ENCODE peak calls at places on chromosome 14, in six cellular contexts. M, X, Z, Y, I and U are unnamed samples.

GRCh38 chr14:64465856-64466554 is 706 bp downstream of the AKAP5 start:
- DNase-seq in M (peak), X (no peak), Z (peak), Y (no peak), I (no peak), U (peak)

GRCh38 chr14:104600805-104601204 is 3.8 kb downstream of the TMEM179 start:
- DNase-seq in M (no peak), X (no peak), Z (no peak), Y (no peak), I (no peak), U (no peak)

GRCh38 chr14:80522936-80523335 is 311.6 kb upstream of the DIO2 start:
- DNase-seq in M (no peak), X (no peak), Z (peak), Y (no peak), I (no peak), U (no peak)

GRCh38 chr14:75811862-75812505 is 150.9 kb downstream of the TTLL5 start:
- DNase-seq in M (peak), X (no peak), Z (no peak), Y (no peak), I (no peak), U (no peak)

GRCh38 chr14:59582161-59582560 is 5.5 kb upstream of the CCDC175 start:
- DNase-seq in M (no peak), X (no peak), Z (no peak), Y (no peak), I (no peak), U (no peak)

GRCh38 chr14:36227802-36228201 is 51.3 kb upstream of the PTCSC3 start:
- DNase-seq in M (no peak), X (no peak), Z (peak), Y (no peak), I (no peak), U (no peak)

GRCh38 chr14:84420236-84420635 is 1109.7 kb upstream of the FLRT2 start:
- DNase-seq in M (no peak), X (no peak), Z (peak), Y (no peak), I (no peak), U (no peak)

GRCh38 chr14:72792051-72792788 is 101.7 kb downstream of the DPF3 start:
- DNase-seq in M (no peak), X (no peak), Z (no peak), Y (no peak), I (no peak), U (no peak)

GRCh38 chr14:35687335-35687939 is 121.7 kb downstream of the RALGAPA1 start:
- DNase-seq in M (peak), X (no peak), Z (peak), Y (no peak), I (no peak), U (no peak)

GRCh38 chr14:100749967-100750597 is 23.4 kb downstream of the DLK1 start:
- DNase-seq in M (no peak), X (no peak), Z (no peak), Y (peak), I (no peak), U (no peak)

GRCh38 chr14:34247605-34248004 is 214.4 kb downstream of the SPTSSA start:
- DNase-seq in M (no peak), X (no peak), Z (no peak), Y (no peak), I (no peak), U (no peak)

GRCh38 chr14:67738740-67739504 is 37.2 kb downstream of the RDH12 start:
- DNase-seq in M (no peak), X (peak), Z (no peak), Y (peak), I (no peak), U (peak)

GRCh38 chr14:71478542-71478941 is 453.7 kb upstream of the RGS6 start:
- DNase-seq in M (no peak), X (no peak), Z (no peak), Y (no peak), I (no peak), U (no peak)

GRCh38 chr14:37573355-37573754 is 21.7 kb downstream of the FOXA1 start:
- DNase-seq in M (no peak), X (no peak), Z (no peak), Y (no peak), I (no peak), U (no peak)

GRCh38 chr14:100641274-100641860 is 54.1 kb upstream of the BEGAIN start:
- DNase-seq in M (no peak), X (no peak), Z (no peak), Y (no peak), I (no peak), U (no peak)

GRCh38 chr14:90523544-90523943 is 126.7 kb downstream of the CALM1 start:
- DNase-seq in M (no peak), X (no peak), Z (no peak), Y (no peak), I (no peak), U (no peak)

GRCh38 chr14:67599698-67600561 is at the start of gene PIGH:
- DNase-seq in M (peak), X (no peak), Z (peak), Y (peak), I (peak), U (no peak)

GRCh38 chr14:95265106-95266094 is 54.3 kb downstream of the CLMN start:
- DNase-seq in M (no peak), X (peak), Z (peak), Y (no peak), I (no peak), U (no peak)

GRCh38 chr14:67373347-67373746 is 13.2 kb downstream of the EIF2S1 start:
- DNase-seq in M (no peak), X (no peak), Z (peak), Y (no peak), I (no peak), U (no peak)

GRCh38 chr14:99596071-99596627 is 7.9 kb downstream of the CCDC85C start:
- DNase-seq in M (no peak), X (no peak), Z (peak), Y (peak), I (no peak), U (no peak)

GRCh38 chr14:47710581-47710980 is 35.2 kb upstream of the MDGA2 start:
- DNase-seq in M (no peak), X (no peak), Z (no peak), Y (no peak), I (no peak), U (no peak)

GRCh38 chr14:94542111-94542810 is 19.0 kb upstream of the SERPINA4 start:
- DNase-seq in M (no peak), X (peak), Z (peak), Y (no peak), I (no peak), U (no peak)

GRCh38 chr14:36238666-36239363 is 62.3 kb upstream of the PTCSC3 start:
- DNase-seq in M (no peak), X (no peak), Z (no peak), Y (no peak), I (no peak), U (no peak)

GRCh38 chr14:31414190-31414833 is 6.0 kb downstream of the HEATR5A start:
- DNase-seq in M (no peak), X (no peak), Z (peak), Y (no peak), I (no peak), U (no peak)

GRCh38 chr14:81315344-81315743 is 84.8 kb downstream of the STON2 start:
- DNase-seq in M (peak), X (no peak), Z (no peak), Y (no peak), I (no peak), U (no peak)

GRCh38 chr14:30974628-30975027 is 50.8 kb upstream of the AP4S1 start:
- DNase-seq in M (no peak), X (no peak), Z (peak), Y (no peak), I (no peak), U (no peak)

GRCh38 chr14:24232645-24233537 is at the start of gene GMPR2:
- DNase-seq in M (peak), X (no peak), Z (no peak), Y (no peak), I (no peak), U (no peak)

GRCh38 chr14:79511146-79511545 is 700.2 kb downstream of the DIO2 start:
- DNase-seq in M (no peak), X (no peak), Z (no peak), Y (no peak), I (no peak), U (no peak)

GRCh38 chr14:29536886-29537511 is 390.6 kb downstream of the PRKD1 start:
- DNase-seq in M (no peak), X (no peak), Z (peak), Y (no peak), I (no peak), U (no peak)

DNA sequence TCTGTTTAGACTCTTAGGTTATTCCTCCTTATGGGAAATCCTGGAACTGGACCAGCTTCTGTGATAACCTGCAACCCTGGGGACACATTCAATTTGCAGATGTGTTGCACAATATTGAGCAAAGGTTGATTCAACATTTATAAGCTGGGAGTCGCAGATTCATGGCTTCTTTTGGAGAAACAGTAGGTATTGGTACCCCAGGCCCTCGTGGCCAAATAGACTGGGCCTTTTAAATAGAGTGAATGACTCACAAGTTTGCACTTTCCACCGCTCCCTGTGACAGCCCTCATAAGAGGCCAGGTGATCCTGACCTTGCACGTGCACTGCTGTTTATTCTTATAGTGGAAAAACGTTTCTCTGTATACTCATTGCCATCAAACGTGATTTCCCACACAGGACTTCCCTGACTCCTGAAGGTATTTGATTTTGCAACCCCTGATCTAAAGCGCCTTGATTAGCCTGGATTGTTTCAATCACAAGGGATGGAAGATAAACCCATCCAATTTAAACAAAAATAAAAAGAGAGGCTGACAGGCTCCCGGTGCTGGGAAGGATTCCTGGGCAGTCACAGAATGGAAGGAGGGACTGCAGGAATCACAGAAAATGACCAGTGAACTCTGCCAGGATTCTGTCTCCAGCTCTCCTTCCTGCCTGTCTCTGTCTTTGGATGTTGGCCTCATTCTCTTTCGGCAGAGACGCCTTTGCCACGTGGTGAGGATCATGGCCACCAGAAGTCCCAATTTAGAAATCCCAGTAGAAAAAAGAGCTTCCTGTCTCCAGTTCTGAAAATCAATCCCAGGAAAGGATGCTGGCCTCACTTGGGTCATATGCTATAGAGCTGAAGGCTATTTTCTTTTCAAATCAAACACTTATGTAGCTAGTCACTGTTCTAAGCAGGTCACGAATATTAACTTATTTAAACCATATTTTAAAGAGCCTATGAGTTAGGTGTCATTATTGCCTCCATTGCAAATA is 97.8 kb downstream of the VCPKMT start:
- DNase-seq in M (no peak), X (no peak), Z (peak), Y (peak), I (no peak), U (no peak)
- TF ChIP-seq POLR2AphosphoS5 in M (no peak), X (no peak), Z (no peak), Y (peak), I (no peak), U (no peak)

GRCh38 chr14:50362791-50363733 is 33.6 kb downstream of the CDKL1 start:
- DNase-seq in M (no peak), X (no peak), Z (no peak), Y (no peak), I (no peak), U (no peak)
- TF ChIP-seq POLR2AphosphoS5 in M (no peak), X (no peak), Z (no peak), Y (no peak), I (no peak), U (no peak)

DNA sequence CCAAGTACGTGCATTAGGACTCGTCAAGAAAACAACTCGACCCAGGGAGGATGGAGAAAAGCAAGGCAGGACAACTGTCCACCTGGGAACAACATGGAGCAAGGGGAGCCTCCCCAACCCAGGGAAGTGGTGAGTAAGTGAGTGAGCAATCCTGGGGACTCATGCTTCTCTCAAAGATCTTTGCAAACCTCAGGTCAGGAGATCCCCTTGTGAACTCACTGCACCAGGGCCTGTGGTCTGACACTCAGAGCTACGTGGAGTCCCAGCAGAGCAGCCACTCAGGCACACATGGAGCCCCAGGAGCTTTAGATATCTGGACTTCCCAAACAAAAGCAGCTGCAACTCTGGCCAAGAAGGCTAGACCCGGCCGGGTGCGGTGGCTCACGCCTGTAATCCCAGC is 12.2 kb upstream of the OR5AU1 start:
- DNase-seq in M (no peak), X (no peak), Z (no peak), Y (no peak), I (no peak), U (no peak)
- TF ChIP-seq POLR2AphosphoS5 in M (no peak), X (no peak), Z (no peak), Y (no peak), I (no peak), U (no peak)

DNA sequence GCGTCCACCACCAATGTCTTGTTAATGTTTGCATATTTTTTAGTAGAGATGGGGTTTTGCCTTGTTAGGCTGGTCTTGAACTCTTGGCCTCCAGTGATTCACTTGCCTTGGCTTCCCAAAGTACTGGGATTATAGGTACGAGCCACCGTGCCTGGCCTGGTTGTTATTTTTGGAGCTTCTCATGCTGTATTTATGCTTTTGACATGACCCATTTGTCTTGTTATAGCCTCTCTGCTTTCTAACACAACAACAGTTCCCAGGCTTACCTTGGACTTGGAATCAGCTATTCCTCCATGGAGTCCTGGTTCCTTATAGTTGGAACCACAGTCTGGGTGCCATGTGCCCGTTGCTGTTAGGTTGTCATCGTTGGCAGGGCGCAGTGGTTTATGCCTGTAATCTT is 29.7 kb downstream of the ZNF410 start:
- DNase-seq in M (no peak), X (no peak), Z (no peak), Y (no peak), I (no peak), U (no peak)
- TF ChIP-seq POLR2AphosphoS5 in M (no peak), X (no peak), Z (no peak), Y (no peak), I (no peak), U (no peak)

DNA sequence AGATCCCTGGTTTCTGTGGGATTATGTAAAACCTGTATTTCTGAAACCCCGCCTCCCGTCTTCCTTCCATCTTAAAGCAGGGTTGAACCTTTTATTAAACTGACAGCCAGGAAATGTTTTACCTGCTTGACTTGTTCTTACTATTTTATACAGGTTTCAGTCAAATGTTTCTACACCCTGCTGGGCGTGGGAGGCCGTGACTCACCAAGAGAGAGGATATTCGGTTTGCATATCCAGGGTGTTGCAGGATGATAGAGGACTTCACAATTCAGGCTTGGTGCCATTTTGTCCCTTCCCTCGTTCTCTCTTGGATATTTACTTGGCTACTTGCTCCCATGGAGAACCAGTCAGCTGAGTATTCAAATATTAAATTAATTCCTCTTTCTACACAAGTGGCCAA is 69.7 kb downstream of the ARF6 start:
- DNase-seq in M (no peak), X (no peak), Z (no peak), Y (no peak), I (no peak), U (no peak)
- TF ChIP-seq POLR2AphosphoS5 in M (no peak), X (no peak), Z (no peak), Y (no peak), I (peak), U (no peak)

GRCh38 chr14:53306267-53306721 is 153.2 kb upstream of the DDHD1 start:
- DNase-seq in M (peak), X (no peak), Z (peak), Y (peak), I (no peak), U (no peak)
- TF ChIP-seq POLR2AphosphoS5 in M (no peak), X (no peak), Z (no peak), Y (no peak), I (no peak), U (no peak)

GRCh38 chr14:62667515-62667914 is 377.7 kb downstream of the KCNH5 start:
- DNase-seq in M (no peak), X (no peak), Z (no peak), Y (no peak), I (no peak), U (no peak)
- TF ChIP-seq POLR2AphosphoS5 in M (no peak), X (no peak), Z (no peak), Y (no peak), I (no peak), U (no peak)

GRCh38 chr14:102694530-102695171 is 82.6 kb upstream of the TRAF3 start:
- DNase-seq in M (peak), X (no peak), Z (peak), Y (peak), I (no peak), U (peak)
- TF ChIP-seq POLR2AphosphoS5 in M (no peak), X (no peak), Z (no peak), Y (no peak), I (no peak), U (no peak)

DNA sequence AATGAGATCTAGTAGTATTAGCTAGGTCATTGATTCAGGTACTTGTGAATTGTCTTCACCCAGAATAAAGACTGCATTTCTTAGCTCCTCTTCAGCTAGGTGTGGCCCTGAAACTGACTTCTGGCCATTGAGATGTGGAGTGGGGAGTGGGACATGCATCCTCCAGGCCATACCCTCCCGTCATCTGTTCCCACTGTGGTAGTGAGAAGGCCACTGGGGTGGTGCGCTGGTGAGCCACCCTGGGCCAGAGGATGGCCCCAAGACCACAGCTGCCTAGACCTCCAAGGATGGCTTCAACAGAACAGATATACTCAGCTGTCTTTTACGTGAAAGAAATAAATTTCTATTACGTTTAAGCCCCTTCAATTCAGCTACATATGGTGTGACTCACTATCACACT is 36.5 kb downstream of the TRIM9 start:
- DNase-seq in M (no peak), X (no peak), Z (no peak), Y (no peak), I (no peak), U (no peak)
- TF ChIP-seq POLR2AphosphoS5 in M (no peak), X (no peak), Z (no peak), Y (no peak), I (no peak), U (no peak)

DNA sequence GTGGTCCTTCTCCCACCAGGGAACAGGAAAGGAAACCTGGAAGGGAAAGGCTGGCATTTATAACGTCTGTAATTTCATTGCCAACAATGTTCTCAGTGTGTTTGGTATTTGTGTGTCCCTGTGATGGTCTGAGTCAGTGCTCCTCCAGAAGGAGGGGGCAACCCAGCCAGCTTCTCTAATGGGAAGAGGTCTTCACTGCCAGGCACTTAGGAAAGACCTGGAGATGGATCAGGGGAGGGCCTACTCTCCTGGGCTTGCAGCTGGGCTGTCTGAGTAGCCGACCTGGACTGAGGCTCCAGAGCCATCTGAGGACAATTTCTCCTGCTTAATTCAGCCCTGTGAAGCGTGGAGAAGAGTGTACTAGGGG is 42.2 kb downstream of the ERH start:
- DNase-seq in M (no peak), X (peak), Z (no peak), Y (peak), I (no peak), U (no peak)
- TF ChIP-seq POLR2AphosphoS5 in M (no peak), X (peak), Z (no peak), Y (no peak), I (no peak), U (no peak)